ENCODE peak calls at places on chromosome 9, in four cellular contexts. Q is sigmoid colon, E is GM12891, T is stomach. B is an unnamed sample.

GRCh38 chr9:80874276-80874675 is 815.1 kb downstream of the TLE1 start:
- DNase-seq in T (no peak), Q (no peak), E (no peak), B (no peak)

GRCh38 chr9:89352874-89353649 is 34.8 kb downstream of the SECISBP2 start:
- DNase-seq in T (no peak), Q (no peak), E (no peak), B (no peak)

GRCh38 chr9:13432914-13433313 is 153.4 kb upstream of the MPDZ start:
- DNase-seq in E (no peak), T (no peak), Q (no peak), B (no peak)

GRCh38 chr9:19641046-19641445 is 147.8 kb downstream of the SLC24A2 start:
- DNase-seq in E (no peak), T (no peak), Q (no peak), B (no peak)

GRCh38 chr9:127177221-127177620 is 54.8 kb upstream of the ANGPTL2 start:
- DNase-seq in T (peak), Q (peak), E (no peak), B (peak)

GRCh38 chr9:128651798-128652197 is 4.8 kb downstream of the DYNC2I2 start:
- DNase-seq in T (no peak), E (no peak), Q (no peak), B (no peak)

GRCh38 chr9:14358523-14358922 is 44.6 kb upstream of the NFIB start:
- DNase-seq in Q (no peak), E (no peak), T (no peak), B (no peak)

GRCh38 chr9:128555180-128555721 is 2.9 kb downstream of the SPTAN1 start:
- DNase-seq in Q (no peak), T (no peak), E (no peak), B (no peak)

GRCh38 chr9:84266087-84266561 is 74.4 kb downstream of the SLC28A3 start:
- DNase-seq in Q (no peak), E (no peak), T (no peak), B (no peak)

GRCh38 chr9:38048319-38048969 is 20.6 kb downstream of the SHB start:
- DNase-seq in T (no peak), E (no peak), Q (no peak), B (no peak)

GRCh38 chr9:2623046-2623865 is 1.7 kb downstream of the VLDLR start:
- DNase-seq in T (peak), E (peak), Q (peak), B (no peak)

DNA sequence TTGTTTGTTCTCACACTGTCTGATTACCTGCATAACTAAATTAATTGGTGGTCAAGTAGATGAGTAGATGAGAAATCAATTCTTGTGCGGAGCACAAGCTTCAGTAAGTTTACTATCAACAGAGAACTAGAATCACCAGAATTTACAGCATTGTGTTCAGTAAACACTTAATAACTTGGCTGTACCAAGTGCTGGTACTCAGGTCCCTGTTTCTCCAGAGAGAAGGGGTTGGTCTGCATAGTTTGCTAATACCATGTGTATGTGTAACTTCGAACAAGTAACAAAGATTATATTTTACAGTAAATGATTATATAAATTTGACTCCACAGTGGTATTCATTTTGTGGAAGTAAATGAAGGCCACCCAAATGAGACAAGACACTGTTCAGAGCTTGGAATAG is 146.3 kb downstream of the PCSK5 start:
- DNase-seq in T (no peak), E (no peak), Q (no peak), B (no peak)
- TF ChIP-seq POLR2AphosphoS5 in T (no peak), E (no peak), Q (no peak), B (no peak)

GRCh38 chr9:129728744-129729143 is 24.1 kb downstream of the PTGES start:
- DNase-seq in E (no peak), Q (no peak), T (no peak), B (no peak)

GRCh38 chr9:129724456-129725190 is 28.2 kb downstream of the PTGES start:
- DNase-seq in E (no peak), Q (no peak), T (no peak), B (no peak)

GRCh38 chr9:129725841-129726251 is 27.0 kb downstream of the PTGES start:
- DNase-seq in T (no peak), Q (no peak), E (no peak), B (no peak)

GRCh38 chr9:129722913-129723312 is 29.9 kb downstream of the PTGES start:
- DNase-seq in T (no peak), E (no peak), Q (no peak), B (no peak)

GRCh38 chr9:129726322-129727160 is 26.3 kb downstream of the PTGES start:
- DNase-seq in Q (peak), T (peak), E (peak), B (no peak)
- TF ChIP-seq POLR2AphosphoS5 in Q (no peak), T (peak), E (no peak), B (no peak)

DNA sequence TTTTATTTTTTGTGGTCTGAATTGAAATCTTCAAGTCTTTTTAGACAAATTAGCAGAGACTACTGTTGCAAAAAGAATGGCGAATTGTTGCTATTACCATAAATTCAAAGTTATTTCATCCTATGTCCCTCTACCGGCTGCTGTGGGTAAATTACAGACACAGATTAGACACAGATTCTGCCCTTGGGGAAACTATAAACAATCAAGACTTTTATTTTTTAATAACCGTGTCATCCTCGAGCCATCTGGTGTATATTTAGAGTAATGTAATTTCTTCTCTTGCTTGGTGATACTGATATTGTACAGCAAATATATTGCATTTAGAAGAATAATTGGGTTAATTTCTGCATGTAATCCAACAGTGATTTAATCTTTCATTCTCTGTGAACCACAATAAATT is 228.0 kb upstream of the ADAMTSL1 start:
- DNase-seq in T (no peak), Q (no peak), E (no peak), B (no peak)
- TF ChIP-seq POLR2AphosphoS5 in T (no peak), Q (no peak), E (no peak), B (no peak)

GRCh38 chr9:124285903-124286291 is 28.1 kb downstream of the NEK6 start:
- DNase-seq in Q (peak), T (peak), E (no peak), B (no peak)
- TF ChIP-seq POLR2AphosphoS5 in Q (no peak), T (no peak), E (peak), B (no peak)

GRCh38 chr9:21996858-21997257 is 2.3 kb downstream of the CDKN2B-AS1 start:
- DNase-seq in Q (no peak), T (no peak), E (no peak), B (no peak)

GRCh38 chr9:21996438-21996837 is 1.8 kb downstream of the CDKN2B-AS1 start:
- DNase-seq in Q (no peak), E (no peak), T (no peak), B (no peak)

GRCh38 chr9:21998026-21998425 is 3.4 kb downstream of the CDKN2B-AS1 start:
- DNase-seq in E (no peak), T (no peak), Q (no peak), B (no peak)

GRCh38 chr9:21995652-21996275 is 1.2 kb downstream of the CDKN2B-AS1 start:
- DNase-seq in Q (no peak), T (peak), E (peak), B (no peak)

GRCh38 chr9:21997480-21997879 is 2.9 kb downstream of the CDKN2B-AS1 start:
- DNase-seq in T (no peak), E (no peak), Q (no peak), B (no peak)
- TF ChIP-seq POLR2AphosphoS5 in T (no peak), E (no peak), Q (no peak), B (no peak)

B was measured in vagina.